ENCODE peak calls at places on chromosomes 3 and 15, in four cellular contexts. D, V, K and W are unnamed samples.

GRCh38 chr3:142251951-142252350 is 26.6 kb upstream of the GK5 start:
- DNase-seq in D (no peak), V (no peak), K (no peak), W (no peak)

GRCh38 chr3:72625616-72626337 is 222.5 kb downstream of the SHQ1 start:
- DNase-seq in D (no peak), V (peak; percentile 39), K (no peak), W (no peak)

GRCh38 chr3:127252446-127252845 is 35.4 kb downstream of the PRR20G start:
- DNase-seq in D (no peak), V (no peak), K (no peak), W (no peak)

GRCh38 chr3:28240440-28240839 is 979 bp upstream of the CMC1 start:
- DNase-seq in D (no peak), V (peak; percentile 7), K (no peak), W (no peak)

GRCh38 chr3:168933614-168934013 is 729.9 kb downstream of the MECOM start:
- DNase-seq in D (no peak), V (no peak), K (no peak), W (no peak)

GRCh38 chr15:84151205-84151931 is 84.2 kb upstream of the GOLGA6L4 start:
- DNase-seq in D (no peak), V (no peak), K (no peak), W (no peak)

GRCh38 chr3:57007513-57008415 is 52.7 kb upstream of the SPATA12 start:
- DNase-seq in D (peak; percentile 38), V (no peak), K (no peak), W (no peak)

GRCh38 chr3:74048686-74049085 is 423.9 kb upstream of the PDZRN3 start:
- DNase-seq in D (no peak), V (no peak), K (no peak), W (no peak)

GRCh38 chr3:74693696-74694393 is 79.4 kb upstream of the CNTN3 start:
- DNase-seq in D (no peak), V (no peak), K (no peak), W (no peak)

GRCh38 chr3:196757876-196758739 is 18.5 kb downstream of the PAK2 start:
- DNase-seq in D (no peak), V (no peak), K (no peak), W (no peak)

GRCh38 chr3:184154909-184155643 is at the start of gene DVL3:
- DNase-seq in D (peak; percentile 93), V (peak; percentile 50), K (peak; percentile 97), W (no peak)

GRCh38 chr3:37997791-37998370 is 7.3 kb downstream of the VILL start:
- DNase-seq in D (no peak), V (no peak), K (no peak), W (no peak)

GRCh38 chr15:85690546-85691226 is 104.0 kb downstream of the KLHL25 start:
- DNase-seq in D (no peak), V (no peak), K (no peak), W (peak; percentile 79)

GRCh38 chr3:52490938-52491526 is 4.1 kb upstream of the STAB1 start:
- DNase-seq in D (no peak), V (no peak), K (no peak), W (no peak)

GRCh38 chr15:71973366-71973765 is 144.6 kb downstream of the MYO9A start:
- DNase-seq in D (no peak), V (no peak), K (no peak), W (no peak)

GRCh38 chr3:78481050-78481449 is 1286.7 kb downstream of the ROBO1 start:
- DNase-seq in D (no peak), V (no peak), K (no peak), W (no peak)

GRCh38 chr15:27353837-27354236 is 382.9 kb downstream of the GABRG3 start:
- DNase-seq in D (no peak), V (no peak), K (no peak), W (no peak)

GRCh38 chr15:22895465-22896190 is 57.2 kb downstream of the NIPA2 start:
- DNase-seq in D (peak; percentile 35), V (no peak), K (no peak), W (peak; percentile 1)

GRCh38 chr3:71195492-71195891 is 388.0 kb downstream of the FOXP1 start:
- DNase-seq in D (no peak), V (peak; percentile 28), K (no peak), W (no peak)

GRCh38 chr15:68183886-68184285 is 21.2 kb downstream of the CALML4 start:
- DNase-seq in D (no peak), V (no peak), K (no peak), W (no peak)

GRCh38 chr15:59170295-59170881 is 36.3 kb upstream of the LDHAL6B start:
- DNase-seq in D (no peak), V (peak; percentile 16), K (peak; percentile 63), W (no peak)

GRCh38 chr3:101193957-101194356 is 126.4 kb downstream of the IMPG2 start:
- DNase-seq in D (no peak), V (no peak), K (no peak), W (no peak)

GRCh38 chr3:70885636-70886035 is 573.2 kb upstream of the MDFIC2 start:
- DNase-seq in D (no peak), V (peak; percentile 18), K (no peak), W (no peak)

GRCh38 chr3:104554409-104554808 is 812.3 kb upstream of the ALCAM start:
- DNase-seq in D (no peak), V (no peak), K (no peak), W (no peak)

GRCh38 chr3:95645291-95645690 is 1169.1 kb upstream of the EPHA6 start:
- DNase-seq in D (no peak), V (no peak), K (no peak), W (no peak)

GRCh38 chr3:71063768-71064287 is 519.7 kb downstream of the FOXP1 start:
- DNase-seq in D (no peak), V (peak; percentile 49), K (peak; percentile 53), W (no peak)

GRCh38 chr15:36884404-36885335 is 215.7 kb downstream of the MEIS2 start:
- DNase-seq in D (no peak), V (no peak), K (no peak), W (no peak)

GRCh38 chr15:36887214-36888017 is 212.9 kb downstream of the MEIS2 start:
- DNase-seq in D (no peak), V (no peak), K (no peak), W (no peak)

GRCh38 chr15:36885709-36886108 is 214.6 kb downstream of the MEIS2 start:
- DNase-seq in D (no peak), V (no peak), K (no peak), W (no peak)

GRCh38 chr15:36886135-36887011 is 214.0 kb downstream of the MEIS2 start:
- DNase-seq in D (no peak), V (no peak), K (no peak), W (no peak)

GRCh38 chr15:36888018-36888992 is 212.0 kb downstream of the MEIS2 start:
- DNase-seq in D (no peak), V (no peak), K (no peak), W (no peak)
- TF ChIP-seq NFIC in D (no peak), V (no peak), K (no peak), W (no peak)

GRCh38 chr3:181239456-181239855 is 249.9 kb upstream of the DNAJC19 start:
- DNase-seq in D (no peak), V (no peak), K (peak; percentile 57), W (no peak)
- TF ChIP-seq NFIC in D (no peak), V (no peak), K (no peak), W (no peak)

GRCh38 chr15:49458145-49458544 is 35.1 kb downstream of the FGF7 start:
- DNase-seq in D (no peak), V (no peak), K (no peak), W (no peak)
- TF ChIP-seq NFIC in D (no peak), V (no peak), K (no peak), W (no peak)

DNA sequence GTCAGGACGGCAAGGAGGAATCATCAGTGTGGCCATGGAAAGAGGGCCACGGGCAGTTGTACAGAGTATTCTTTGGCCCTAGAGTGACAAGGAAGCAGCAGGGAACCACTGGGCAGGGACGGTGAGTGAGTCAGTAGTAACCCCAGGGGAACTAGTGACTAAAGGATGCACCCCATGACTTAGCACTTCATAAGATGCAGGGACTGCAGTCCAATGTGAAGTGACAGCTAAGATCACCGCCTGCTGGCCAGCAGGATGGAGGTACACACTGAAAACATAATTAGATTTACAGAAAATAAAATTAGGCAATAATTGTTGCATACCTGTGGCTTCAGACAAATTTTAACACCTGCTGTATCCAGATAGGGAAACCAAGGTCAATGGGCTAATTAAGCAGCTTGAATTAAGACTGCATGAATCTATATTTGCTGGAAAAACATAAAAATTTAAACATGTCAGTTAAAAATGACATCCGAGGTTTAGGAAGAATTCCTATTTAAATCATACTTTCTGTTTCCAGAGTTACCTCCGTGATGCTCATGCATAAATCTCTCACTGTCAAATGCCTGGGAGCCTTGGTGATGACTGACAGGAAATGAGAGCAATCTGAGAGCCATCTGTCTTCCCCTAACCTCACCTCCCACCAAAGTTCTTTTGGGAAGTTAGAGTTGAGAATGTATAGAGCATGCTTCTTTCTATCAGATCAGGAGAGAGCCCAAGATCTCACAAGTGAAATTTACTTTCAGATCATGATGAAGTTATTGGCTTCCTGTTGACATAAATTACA is 56.5 kb downstream of the DCLK3 start:
- DNase-seq in D (peak; percentile 64), V (no peak), K (no peak), W (no peak)
- TF ChIP-seq NFIC in D (no peak), V (no peak), K (no peak), W (no peak)

GRCh38 chr3:3600665-3601340 is 198.4 kb upstream of the LRRN1 start:
- DNase-seq in D (no peak), V (no peak), K (no peak), W (no peak)
- TF ChIP-seq NFIC in D (no peak), V (no peak), K (no peak), W (no peak)